ENCODE peak calls at places on chromosome 7, in eight cellular contexts. S is prostate gland, V is H54, H is GM04503, G is AG08396, I is cardiac fibroblast, X is caudate nucleus, J is T-helper 2 cell. C is an unnamed sample.

GRCh38 chr7:149787428-149788299 is 14.3 kb upstream of the ZNF467 start:
- DNase-seq in X (no peak), H (no peak), S (no peak), V (no peak), J (no peak), G (no peak), I (no peak), C (no peak)

GRCh38 chr7:2716906-2717292 is 28.9 kb downstream of the AMZ1 start:
- DNase-seq in S (no peak), H (no peak), X (no peak), I (no peak), V (no peak), G (no peak), J (no peak), C (no peak)

GRCh38 chr7:24956021-24956420 is 24.0 kb downstream of the OSBPL3 start:
- DNase-seq in S (no peak), G (no peak), X (no peak), V (no peak), I (no peak), J (no peak), H (no peak), C (no peak)

GRCh38 chr7:148296994-148297644 is 293.4 kb upstream of the C7orf33 start:
- DNase-seq in G (no peak), S (no peak), H (no peak), X (no peak), I (no peak), J (no peak), V (no peak), C (no peak)

GRCh38 chr7:32501522-32501921 is 6.2 kb downstream of the AVL9 start:
- DNase-seq in S (no peak), X (no peak), H (no peak), I (peak; percentile 75), V (peak; percentile 59), J (no peak), G (peak; percentile 45), C (no peak)

GRCh38 chr7:31782411-31782991 is 95.5 kb downstream of the PPP1R17 start:
- DNase-seq in X (no peak), J (no peak), G (peak; percentile 58), V (peak; percentile 61), H (peak; percentile 44), S (no peak), I (peak; percentile 80), C (no peak)

GRCh38 chr7:30658471-30659074 is 23.7 kb downstream of the CRHR2 start:
- DNase-seq in I (no peak), J (no peak), S (no peak), X (no peak), V (no peak), H (no peak), G (no peak), C (no peak)

GRCh38 chr7:106239406-106239805 is 45.4 kb downstream of the NAMPT start:
- DNase-seq in S (peak; percentile 82), H (no peak), V (no peak), G (no peak), J (no peak), I (no peak), X (no peak), C (no peak)

GRCh38 chr7:51369746-51370145 is 53.1 kb upstream of the COBL start:
- DNase-seq in G (no peak), V (no peak), X (no peak), S (no peak), H (no peak), J (no peak), I (peak; percentile 35), C (no peak)

GRCh38 chr7:111942450-111943081 is 263.6 kb downstream of the DOCK4 start:
- DNase-seq in V (no peak), H (no peak), X (no peak), G (no peak), S (no peak), J (no peak), I (no peak), C (no peak)

GRCh38 chr7:78326870-78327269 is 528.3 kb downstream of the PHTF2 start:
- DNase-seq in I (no peak), X (no peak), G (no peak), V (no peak), S (no peak), H (no peak), J (no peak), C (no peak)

C was measured in transverse colon.